ENCODE peak calls at places on chromosomes 4 and X, in seven cellular contexts. X is sigmoid colon, V is lower leg skin, M is stomach, B is NB4, E is esophagus squamous epithelium, D is GM12892. R is an unnamed sample.
A peak's percentile ranks its signal among the peaks of the same experiment; 100 is the strongest.

GRCh38 chrX:119516157-119516702 is 48.0 kb downstream of the SLC25A5 start:
- DNase-seq in X (no peak), V (no peak), M (no peak), B (peak; percentile 78), E (no peak), D (peak; percentile 53), R (peak; percentile 76)

GRCh38 chrX:31209005-31209612 is 137.3 kb upstream of the FTHL17 start:
- DNase-seq in X (no peak), V (no peak), M (no peak), B (no peak), E (no peak), D (no peak), R (no peak)

GRCh38 chr4:184136525-184136924 is 81.1 kb downstream of the ENPP6 start:
- DNase-seq in X (no peak), V (no peak), M (no peak), B (no peak), E (no peak), D (no peak), R (no peak)

GRCh38 chrX:63503541-63503940 is 152.4 kb upstream of the SPIN4 start:
- DNase-seq in X (no peak), V (no peak), M (no peak), B (no peak), E (no peak), D (no peak), R (no peak)

GRCh38 chr4:138977525-138977924 is 38.1 kb upstream of the NOCT start:
- DNase-seq in X (no peak), V (no peak), M (no peak), B (no peak), E (no peak), D (no peak), R (no peak)

GRCh38 chr4:130600706-130601105 is 1504.8 kb downstream of the C4orf33 start:
- DNase-seq in X (no peak), V (no peak), M (no peak), B (no peak), E (no peak), D (no peak), R (no peak)

GRCh38 chr4:132383571-132384199 is 765.4 kb upstream of the PCDH10 start:
- DNase-seq in X (no peak), V (no peak), M (no peak), B (no peak), E (no peak), D (no peak), R (no peak)

GRCh38 chrX:38138157-38138556 is 82.5 kb downstream of the SRPX start:
- DNase-seq in X (no peak), V (no peak), M (no peak), B (no peak), E (no peak), D (no peak), R (no peak)

GRCh38 chr4:164872481-164872880 is 4.5 kb upstream of the APELA start:
- DNase-seq in X (no peak), V (no peak), M (no peak), B (no peak), E (no peak), D (no peak), R (no peak)

GRCh38 chr4:143375326-143376073 is 38.8 kb downstream of the GAB1 start:
- DNase-seq in X (no peak), V (no peak), M (no peak), B (peak; percentile 10), E (no peak), D (no peak), R (peak; percentile 53)

GRCh38 chr4:113591982-113592381 is 169.6 kb downstream of the CAMK2D start:
- DNase-seq in X (no peak), V (no peak), M (no peak), B (no peak), E (no peak), D (no peak), R (no peak)

GRCh38 chrX:80388206-80388605 is 32.0 kb upstream of the TENT5D start:
- DNase-seq in X (no peak), V (no peak), M (no peak), B (no peak), E (no peak), D (no peak), R (no peak)

GRCh38 chrX:30814978-30815377 is 74.1 kb downstream of the TAB3 start:
- DNase-seq in X (no peak), V (no peak), M (no peak), B (no peak), E (no peak), D (no peak), R (no peak)

GRCh38 chr4:41652971-41653370 is 95.6 kb downstream of the PHOX2B start:
- DNase-seq in X (no peak), V (no peak), M (no peak), B (no peak), E (no peak), D (no peak), R (no peak)

GRCh38 chr4:96092151-96092705 is 252.3 kb downstream of the PDHA2 start:
- DNase-seq in X (no peak), V (no peak), M (no peak), B (no peak), E (no peak), D (no peak), R (no peak)

GRCh38 chr4:13368262-13368661 is 115.9 kb downstream of the RAB28 start:
- DNase-seq in X (no peak), V (no peak), M (no peak), B (peak; percentile 11), E (no peak), D (no peak), R (peak; percentile 83)

GRCh38 chr4:144376905-144377304 is 236.4 kb upstream of the GYPA start:
- DNase-seq in X (no peak), V (no peak), M (no peak), B (no peak), E (no peak), D (no peak), R (no peak)

GRCh38 chrX:135985123-135985973 is at the start of gene SLC9A6:
- DNase-seq in X (peak; percentile 87), V (peak; percentile 93), M (peak; percentile 74), B (peak; percentile 81), E (no peak), D (peak; percentile 62), R (peak; percentile 78)

GRCh38 chrX:147875866-147876596 is 35.7 kb upstream of the FMR1 start:
- DNase-seq in X (no peak), V (no peak), M (no peak), B (peak; percentile 1), E (no peak), D (no peak), R (peak; percentile 0)

DNA sequence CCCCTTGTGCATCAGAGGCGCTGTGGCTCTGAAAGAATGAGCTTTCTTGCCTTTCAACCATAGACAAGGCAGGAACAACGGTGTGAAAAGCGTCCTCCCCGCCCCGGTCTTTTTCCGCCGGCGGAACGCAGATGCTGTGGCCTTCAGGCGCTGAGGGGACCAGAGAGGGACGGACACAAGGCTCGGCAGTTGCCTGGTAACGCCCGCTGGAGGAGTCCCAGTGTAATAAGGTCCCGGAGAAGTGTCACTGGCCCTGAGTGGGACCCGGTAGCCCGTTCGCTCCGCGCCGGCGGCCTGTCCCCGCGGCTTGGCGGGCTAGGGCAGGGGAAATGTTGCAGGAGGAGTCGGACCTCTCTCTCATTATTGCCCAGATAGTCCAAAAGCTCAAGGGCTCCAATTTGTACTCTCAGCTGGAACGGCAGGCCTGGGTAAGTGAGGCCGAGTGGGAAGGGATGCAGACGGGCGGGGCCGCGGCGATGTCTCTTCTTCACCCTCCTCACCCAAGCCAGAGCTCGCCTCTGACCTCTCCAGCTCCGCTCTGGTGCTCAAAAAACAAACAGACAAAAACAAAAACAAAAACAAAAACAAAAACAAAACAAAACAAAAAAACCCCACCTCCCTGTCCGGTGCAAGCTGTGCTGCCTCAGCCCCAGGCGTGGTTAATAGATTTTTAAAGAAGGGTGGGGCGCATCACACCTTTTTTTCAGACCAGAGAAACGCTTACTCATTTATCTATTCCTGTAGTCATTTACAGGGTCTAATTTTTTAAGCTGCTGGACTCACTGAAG is at the start of gene TBC1D19:
- DNase-seq in X (peak; percentile 95), V (peak; percentile 97), M (peak; percentile 91), B (peak; percentile 95), E (peak; percentile 51), D (peak; percentile 65), R (peak; percentile 88)
- TF ChIP-seq POLR2A in X (no peak), V (no peak), M (no peak), B (no peak), E (no peak), D (peak; percentile 59), R (peak; percentile 48)

DNA sequence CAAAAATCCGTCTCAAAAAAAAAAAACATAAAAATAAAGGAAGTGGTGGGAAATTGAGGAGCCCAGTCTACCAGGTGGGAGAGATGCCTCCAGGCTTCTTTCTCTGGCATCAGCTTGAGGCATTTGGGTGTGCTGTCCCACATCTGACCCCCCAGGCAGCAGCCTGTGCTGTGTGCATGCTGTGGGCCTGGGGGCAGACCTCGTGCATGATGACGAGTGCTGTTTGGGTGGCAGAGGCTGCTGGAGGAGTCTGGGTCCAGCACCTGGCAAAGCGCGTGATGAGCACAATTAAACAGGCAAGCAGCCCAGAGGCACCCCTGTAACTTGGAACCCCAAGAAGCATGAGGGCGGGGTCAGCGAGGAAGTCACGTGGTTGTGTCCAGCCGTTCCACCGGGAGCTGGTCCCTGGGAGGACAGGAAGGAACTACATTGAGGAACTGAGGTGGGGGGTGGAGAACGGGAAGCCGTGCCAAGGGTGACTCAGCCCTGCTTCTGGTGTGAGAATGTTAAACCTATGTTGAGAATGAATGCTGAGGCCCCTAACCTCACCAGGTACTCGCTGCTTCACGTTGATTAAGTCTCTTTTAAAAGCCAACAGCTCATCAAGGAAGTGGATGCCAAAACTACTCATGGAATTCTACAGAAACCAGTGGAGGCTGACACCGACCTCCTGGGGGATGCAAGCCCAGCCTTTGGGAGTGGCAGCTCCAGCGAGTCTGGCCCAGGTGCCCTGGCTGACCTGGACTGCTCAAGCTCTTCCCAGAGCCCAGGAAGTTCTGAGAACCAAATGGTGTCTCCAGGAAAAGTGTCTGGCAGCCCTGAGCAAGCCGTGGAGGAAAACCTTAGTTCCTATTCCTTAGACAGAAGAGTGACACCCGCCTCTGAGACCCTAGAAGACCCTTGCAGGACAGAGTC is 6.1 kb downstream of the TACC3 start:
- DNase-seq in X (no peak), V (peak; percentile 93), M (peak; percentile 67), B (peak; percentile 82), E (no peak), D (no peak), R (no peak)
- TF ChIP-seq POLR2A in X (no peak), V (no peak), M (no peak), B (no peak), E (no peak), D (no peak), R (peak; percentile 24)

DNA sequence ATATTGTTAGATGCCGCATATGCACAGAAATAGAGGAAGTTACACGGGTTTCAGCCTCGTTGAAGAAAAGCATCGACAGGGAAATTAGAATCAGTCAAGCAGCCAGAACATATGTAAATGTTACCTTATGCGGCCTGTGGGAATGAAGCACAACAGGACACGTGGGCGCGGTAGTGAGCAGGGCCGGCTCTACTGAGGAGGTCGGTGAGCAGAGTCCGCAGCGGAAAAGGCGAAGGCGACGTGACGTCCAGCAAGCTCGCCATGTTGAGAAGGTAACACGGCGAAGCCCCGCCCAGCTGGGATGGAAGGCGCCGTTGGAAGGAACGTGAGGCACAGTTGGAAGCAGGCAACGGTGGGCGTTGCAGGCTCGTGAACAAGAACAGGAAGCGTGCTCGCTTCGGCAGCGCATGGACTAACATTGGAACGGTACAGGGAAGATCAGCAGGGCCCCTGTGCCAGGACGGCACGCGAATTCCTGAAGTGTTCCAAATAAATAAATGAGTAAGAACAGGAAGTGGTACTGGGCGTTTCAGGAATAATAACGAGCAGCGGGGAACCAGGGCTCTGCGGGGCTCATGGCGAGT is 54.6 kb downstream of the MTNR1A start:
- DNase-seq in X (no peak), V (no peak), M (no peak), B (no peak), E (no peak), D (no peak), R (no peak)
- TF ChIP-seq POLR2A in X (no peak), V (no peak), M (no peak), B (no peak), E (no peak), D (no peak), R (no peak)

GRCh38 chr4:56463711-56464110 is 3.7 kb upstream of the SRP72 start:
- DNase-seq in X (no peak), V (no peak), M (no peak), B (peak; percentile 57), E (no peak), D (no peak), R (no peak)
- TF ChIP-seq POLR2A in X (no peak), V (no peak), M (no peak), B (no peak), E (no peak), D (no peak), R (no peak)